ENCODE peak calls at places on chromosomes 7 and 10, in six cellular contexts. One of them, this sample, is unnamed.

GRCh38 chr7:101553771-101554445 is 75.2 kb downstream of the MYL10 start:
- DNase-seq in neuronal stem cell: no peak
- DNase-seq in trophoblast cell: no peak
- DNase-seq in H1: no peak
- DNase-seq in IMR-90: no peak
- DNase-seq in mesenchymal stem cell: no peak
- DNase-seq in this sample: peak

GRCh38 chr10:99123851-99124250 is 111.8 kb downstream of the HPSE2 start:
- DNase-seq in trophoblast cell: no peak
- DNase-seq in H1: no peak
- DNase-seq in mesenchymal stem cell: no peak
- DNase-seq in IMR-90: no peak
- DNase-seq in neuronal stem cell: no peak
- DNase-seq in this sample: no peak

GRCh38 chr7:12888727-12889126 is 201.3 kb downstream of the ARL4A start:
- DNase-seq in H1: no peak
- DNase-seq in mesenchymal stem cell: peak
- DNase-seq in IMR-90: peak
- DNase-seq in neuronal stem cell: no peak
- DNase-seq in trophoblast cell: no peak
- DNase-seq in this sample: no peak

GRCh38 chr10:132684164-132684891 is 101.6 kb downstream of the NKX6-2 start:
- DNase-seq in mesenchymal stem cell: peak
- DNase-seq in IMR-90: peak
- DNase-seq in neuronal stem cell: no peak
- DNase-seq in trophoblast cell: no peak
- DNase-seq in H1: no peak
- DNase-seq in this sample: peak

GRCh38 chr7:66557214-66558200 is 71.2 kb upstream of the KCTD7 start:
- DNase-seq in neuronal stem cell: peak
- DNase-seq in trophoblast cell: peak
- DNase-seq in IMR-90: peak
- DNase-seq in H1: peak
- DNase-seq in mesenchymal stem cell: peak
- DNase-seq in this sample: peak

GRCh38 chr10:130243015-130243414 is 106.8 kb downstream of the GLRX3 start:
- DNase-seq in mesenchymal stem cell: no peak
- DNase-seq in neuronal stem cell: no peak
- DNase-seq in trophoblast cell: no peak
- DNase-seq in H1: no peak
- DNase-seq in IMR-90: no peak
- DNase-seq in this sample: no peak

GRCh38 chr10:133164816-133165555 is 5.0 kb downstream of the KNDC1 start:
- DNase-seq in mesenchymal stem cell: no peak
- DNase-seq in IMR-90: no peak
- DNase-seq in H1: no peak
- DNase-seq in trophoblast cell: no peak
- DNase-seq in neuronal stem cell: no peak
- DNase-seq in this sample: no peak

GRCh38 chr7:66627151-66627681 is 1.5 kb upstream of the KCTD7 start:
- DNase-seq in IMR-90: peak
- DNase-seq in trophoblast cell: peak
- DNase-seq in H1: no peak
- DNase-seq in mesenchymal stem cell: peak
- DNase-seq in neuronal stem cell: no peak
- DNase-seq in this sample: no peak

GRCh38 chr7:106657085-106657991 is 3.6 kb downstream of the CCDC71L start:
- DNase-seq in trophoblast cell: no peak
- DNase-seq in neuronal stem cell: no peak
- DNase-seq in mesenchymal stem cell: peak
- DNase-seq in IMR-90: peak
- DNase-seq in H1: no peak
- DNase-seq in this sample: no peak

GRCh38 chr7:106653488-106653887 is 7.5 kb downstream of the CCDC71L start:
- DNase-seq in H1: no peak
- DNase-seq in neuronal stem cell: no peak
- DNase-seq in mesenchymal stem cell: no peak
- DNase-seq in trophoblast cell: no peak
- DNase-seq in IMR-90: no peak
- DNase-seq in this sample: no peak

GRCh38 chr7:106652909-106653308 is 8.0 kb downstream of the CCDC71L start:
- DNase-seq in H1: no peak
- DNase-seq in neuronal stem cell: no peak
- DNase-seq in trophoblast cell: no peak
- DNase-seq in mesenchymal stem cell: no peak
- DNase-seq in IMR-90: no peak
- DNase-seq in this sample: no peak

GRCh38 chr7:106658504-106659368 is 2.2 kb downstream of the CCDC71L start:
- DNase-seq in IMR-90: no peak
- DNase-seq in H1: no peak
- DNase-seq in trophoblast cell: no peak
- DNase-seq in mesenchymal stem cell: no peak
- DNase-seq in neuronal stem cell: no peak
- DNase-seq in this sample: no peak

DNA sequence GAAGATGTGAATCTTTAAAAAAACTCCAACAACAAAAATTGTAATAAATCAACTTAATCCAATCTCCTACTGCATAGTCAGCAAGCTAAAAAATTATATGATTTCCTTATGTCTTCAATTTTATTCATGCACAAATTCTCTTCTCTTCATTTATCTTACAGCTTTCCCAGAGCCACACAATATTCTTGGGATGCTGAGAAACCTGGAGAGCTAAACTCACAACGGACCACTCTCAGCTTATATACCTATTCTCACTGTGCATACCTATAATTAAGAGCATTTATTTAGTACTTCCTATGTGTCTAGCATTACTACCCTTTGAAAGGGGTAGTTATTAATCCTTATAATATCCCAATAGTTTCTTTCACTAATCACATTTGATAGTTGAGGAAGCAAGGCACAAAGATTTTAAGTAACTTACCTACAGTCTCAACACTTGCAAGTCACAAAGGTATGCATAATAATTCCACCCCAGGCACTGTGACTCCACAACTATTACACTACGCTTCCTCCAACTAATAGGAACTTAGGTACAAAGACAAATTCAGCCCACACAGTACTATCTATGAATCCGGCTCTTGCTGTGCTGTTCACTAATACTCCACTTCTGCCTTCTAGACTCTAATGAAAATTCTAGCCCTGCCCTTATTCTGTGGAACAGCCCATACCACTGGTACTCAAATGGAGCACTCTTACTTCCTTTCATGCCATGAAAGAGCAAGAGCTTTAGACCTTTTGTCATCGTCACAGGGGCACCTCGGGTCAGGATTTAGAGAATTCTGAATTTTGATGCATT is 5.1 kb downstream of the CCDC71L start:
- DNase-seq in H1: no peak
- DNase-seq in trophoblast cell: peak
- DNase-seq in neuronal stem cell: no peak
- DNase-seq in IMR-90: no peak
- DNase-seq in mesenchymal stem cell: no peak
- DNase-seq in this sample: no peak
- H4K91ac ChIP-seq in H1: no peak
- H4K91ac ChIP-seq in trophoblast cell: no peak
- H4K91ac ChIP-seq in neuronal stem cell: no peak
- H4K91ac ChIP-seq in IMR-90: peak
- H4K91ac ChIP-seq in mesenchymal stem cell: no peak
- H4K91ac ChIP-seq in this sample: no peak

GRCh38 chr10:26859241-26860025 is 1.3 kb downstream of the ABI1 start:
- DNase-seq in IMR-90: peak
- DNase-seq in trophoblast cell: no peak
- DNase-seq in neuronal stem cell: no peak
- DNase-seq in mesenchymal stem cell: no peak
- DNase-seq in H1: no peak
- DNase-seq in this sample: no peak
- H4K91ac ChIP-seq in IMR-90: peak
- H4K91ac ChIP-seq in trophoblast cell: no peak
- H4K91ac ChIP-seq in neuronal stem cell: no peak
- H4K91ac ChIP-seq in mesenchymal stem cell: no peak
- H4K91ac ChIP-seq in H1: no peak
- H4K91ac ChIP-seq in this sample: no peak

GRCh38 chr10:50251309-50251850 is at the start of gene ASAH2:
- DNase-seq in trophoblast cell: no peak
- DNase-seq in IMR-90: no peak
- DNase-seq in neuronal stem cell: no peak
- DNase-seq in mesenchymal stem cell: no peak
- DNase-seq in H1: no peak
- DNase-seq in this sample: no peak

GRCh38 chr10:50248598-50248997 is 2.7 kb downstream of the ASAH2 start:
- DNase-seq in IMR-90: no peak
- DNase-seq in trophoblast cell: no peak
- DNase-seq in neuronal stem cell: no peak
- DNase-seq in mesenchymal stem cell: no peak
- DNase-seq in H1: no peak
- DNase-seq in this sample: no peak

GRCh38 chr10:50250058-50250854 is 1.1 kb downstream of the ASAH2 start:
- DNase-seq in mesenchymal stem cell: no peak
- DNase-seq in neuronal stem cell: no peak
- DNase-seq in IMR-90: no peak
- DNase-seq in H1: no peak
- DNase-seq in trophoblast cell: no peak
- DNase-seq in this sample: no peak

GRCh38 chr10:50254479-50254878 is 3.2 kb upstream of the ASAH2 start:
- DNase-seq in IMR-90: no peak
- DNase-seq in H1: no peak
- DNase-seq in neuronal stem cell: no peak
- DNase-seq in mesenchymal stem cell: no peak
- DNase-seq in trophoblast cell: no peak
- DNase-seq in this sample: no peak
- H4K91ac ChIP-seq in IMR-90: no peak
- H4K91ac ChIP-seq in H1: no peak
- H4K91ac ChIP-seq in neuronal stem cell: no peak
- H4K91ac ChIP-seq in mesenchymal stem cell: no peak
- H4K91ac ChIP-seq in trophoblast cell: no peak
- H4K91ac ChIP-seq in this sample: no peak

DNA sequence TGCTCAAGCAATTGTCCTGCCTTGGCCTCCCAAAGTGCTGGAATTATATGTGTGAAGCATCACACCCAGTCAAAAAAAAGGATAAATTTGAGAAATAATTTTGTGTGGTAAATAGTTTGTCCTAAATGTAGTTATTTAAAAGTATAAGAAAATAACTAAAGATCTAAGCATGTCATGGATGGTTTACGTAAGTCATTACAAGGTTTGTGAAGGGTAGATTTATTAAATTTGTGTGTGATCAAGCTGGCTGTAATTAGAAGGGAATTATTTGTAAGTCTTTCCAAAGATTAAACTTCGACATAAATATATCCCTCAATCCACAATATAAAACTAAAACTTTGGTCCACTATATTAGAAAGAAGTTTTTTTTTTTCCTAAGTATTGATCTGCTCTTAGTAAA is 28.6 kb downstream of the ORC5 start:
- DNase-seq in H1: no peak
- DNase-seq in neuronal stem cell: no peak
- DNase-seq in trophoblast cell: no peak
- DNase-seq in IMR-90: peak
- DNase-seq in mesenchymal stem cell: no peak
- DNase-seq in this sample: no peak
- H4K91ac ChIP-seq in H1: no peak
- H4K91ac ChIP-seq in neuronal stem cell: no peak
- H4K91ac ChIP-seq in trophoblast cell: no peak
- H4K91ac ChIP-seq in IMR-90: no peak
- H4K91ac ChIP-seq in mesenchymal stem cell: no peak
- H4K91ac ChIP-seq in this sample: no peak

GRCh38 chr7:90210475-90210874 is 1.1 kb upstream of the STEAP2 start:
- DNase-seq in IMR-90: no peak
- DNase-seq in mesenchymal stem cell: no peak
- DNase-seq in neuronal stem cell: no peak
- DNase-seq in H1: no peak
- DNase-seq in trophoblast cell: no peak
- DNase-seq in this sample: no peak

GRCh38 chr7:90211391-90212148 is at the start of gene STEAP2:
- DNase-seq in H1: peak
- DNase-seq in mesenchymal stem cell: peak
- DNase-seq in neuronal stem cell: peak
- DNase-seq in IMR-90: peak
- DNase-seq in trophoblast cell: peak
- DNase-seq in this sample: peak

GRCh38 chr7:90207956-90208355 is 3.6 kb upstream of the STEAP2 start:
- DNase-seq in trophoblast cell: no peak
- DNase-seq in H1: no peak
- DNase-seq in neuronal stem cell: no peak
- DNase-seq in IMR-90: no peak
- DNase-seq in mesenchymal stem cell: no peak
- DNase-seq in this sample: no peak

GRCh38 chr7:90210925-90211324 is 615 bp upstream of the STEAP2 start:
- DNase-seq in H1: no peak
- DNase-seq in mesenchymal stem cell: no peak
- DNase-seq in IMR-90: no peak
- DNase-seq in neuronal stem cell: no peak
- DNase-seq in trophoblast cell: no peak
- DNase-seq in this sample: no peak

DNA sequence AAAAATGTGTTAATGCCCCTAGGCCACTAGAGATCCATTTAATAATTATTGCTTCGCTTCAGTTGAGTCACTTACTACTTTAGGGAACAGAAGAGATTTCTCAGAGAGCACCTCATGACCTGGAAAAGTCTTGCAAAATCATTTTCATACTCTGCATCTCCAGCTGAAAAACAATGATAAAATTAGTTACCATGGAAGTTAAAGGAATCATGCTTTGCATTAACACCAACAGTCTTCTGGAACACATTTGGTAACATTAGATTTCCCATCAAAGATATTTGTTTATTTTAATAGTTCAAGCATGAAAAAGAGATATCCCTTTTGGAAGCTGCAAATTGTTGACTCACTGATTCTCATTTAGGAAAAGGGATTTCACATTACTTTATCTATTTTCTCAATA is 1.8 kb upstream of the STEAP2 start:
- DNase-seq in H1: no peak
- DNase-seq in IMR-90: peak
- DNase-seq in trophoblast cell: no peak
- DNase-seq in mesenchymal stem cell: no peak
- DNase-seq in neuronal stem cell: no peak
- DNase-seq in this sample: no peak
- H4K91ac ChIP-seq in H1: no peak
- H4K91ac ChIP-seq in IMR-90: no peak
- H4K91ac ChIP-seq in trophoblast cell: no peak
- H4K91ac ChIP-seq in mesenchymal stem cell: no peak
- H4K91ac ChIP-seq in neuronal stem cell: no peak
- H4K91ac ChIP-seq in this sample: no peak

GRCh38 chr10:32374605-32375004 is 27.6 kb upstream of the EPC1 start:
- DNase-seq in trophoblast cell: no peak
- DNase-seq in H1: no peak
- DNase-seq in neuronal stem cell: no peak
- DNase-seq in mesenchymal stem cell: no peak
- DNase-seq in IMR-90: no peak
- DNase-seq in this sample: no peak
- H4K91ac ChIP-seq in trophoblast cell: no peak
- H4K91ac ChIP-seq in H1: no peak
- H4K91ac ChIP-seq in neuronal stem cell: no peak
- H4K91ac ChIP-seq in mesenchymal stem cell: no peak
- H4K91ac ChIP-seq in IMR-90: no peak
- H4K91ac ChIP-seq in this sample: no peak